ENCODE peak calls at places on chromosome 15, in four cellular contexts. One of them, this sample, is unnamed.

GRCh38 chr15:83365370-83365938 is 81.0 kb upstream of the BNC1 start:
- DNase-seq in sigmoid colon: no peak
- DNase-seq in ovary: peak; percentile 12
- DNase-seq in uterus: peak; percentile 16
- DNase-seq in this sample: no peak

GRCh38 chr15:90465140-90465929 is 64.4 kb upstream of the CRTC3 start:
- DNase-seq in ovary: no peak
- DNase-seq in sigmoid colon: no peak
- DNase-seq in uterus: no peak
- DNase-seq in this sample: no peak

GRCh38 chr15:40097968-40098476 is 10.7 kb downstream of the BMF start:
- DNase-seq in ovary: no peak
- DNase-seq in uterus: peak; percentile 47
- DNase-seq in sigmoid colon: peak; percentile 77
- DNase-seq in this sample: peak; percentile 67

GRCh38 chr15:64452988-64453688 is 7.2 kb upstream of the ZNF609 start:
- DNase-seq in sigmoid colon: peak; percentile 83
- DNase-seq in uterus: peak; percentile 23
- DNase-seq in ovary: peak; percentile 48
- DNase-seq in this sample: no peak

GRCh38 chr15:35443376-35443775 is 102.6 kb downstream of the DPH6 start:
- DNase-seq in sigmoid colon: no peak
- DNase-seq in ovary: no peak
- DNase-seq in uterus: no peak
- DNase-seq in this sample: no peak

GRCh38 chr15:31267161-31268107 is 59.2 kb upstream of the KLF13 start:
- DNase-seq in ovary: no peak
- DNase-seq in uterus: no peak
- DNase-seq in sigmoid colon: peak; percentile 58
- DNase-seq in this sample: no peak

GRCh38 chr15:41981373-41982132 is 9.2 kb upstream of the EHD4 start:
- DNase-seq in uterus: no peak
- DNase-seq in sigmoid colon: peak; percentile 35
- DNase-seq in ovary: no peak
- DNase-seq in this sample: no peak

GRCh38 chr15:64246364-64247189 is 83.8 kb upstream of the PPIB start:
- DNase-seq in sigmoid colon: no peak
- DNase-seq in uterus: peak; percentile 29
- DNase-seq in ovary: no peak
- DNase-seq in this sample: no peak

GRCh38 chr15:88476635-88477038 is 9.1 kb downstream of the MRPS11 start:
- DNase-seq in ovary: peak; percentile 41
- DNase-seq in sigmoid colon: no peak
- DNase-seq in uterus: peak; percentile 46
- DNase-seq in this sample: no peak

GRCh38 chr15:70584838-70585706 is 178.3 kb downstream of the UACA start:
- DNase-seq in sigmoid colon: no peak
- DNase-seq in uterus: no peak
- DNase-seq in ovary: no peak
- DNase-seq in this sample: no peak

GRCh38 chr15:90160781-90161727 is 40.1 kb upstream of the SEMA4B start:
- DNase-seq in uterus: no peak
- DNase-seq in ovary: no peak
- DNase-seq in sigmoid colon: no peak
- DNase-seq in this sample: no peak

GRCh38 chr15:92907229-92907628 is 7.1 kb downstream of the CHD2 start:
- DNase-seq in sigmoid colon: no peak
- DNase-seq in uterus: no peak
- DNase-seq in ovary: no peak
- DNase-seq in this sample: no peak

GRCh38 chr15:92570391-92570790 is 85.2 kb downstream of the FAM174B start:
- DNase-seq in ovary: no peak
- DNase-seq in sigmoid colon: no peak
- DNase-seq in uterus: no peak
- DNase-seq in this sample: no peak

GRCh38 chr15:81284256-81285031 is 39.5 kb downstream of the STARD5 start:
- DNase-seq in uterus: no peak
- DNase-seq in ovary: no peak
- DNase-seq in sigmoid colon: no peak
- DNase-seq in this sample: no peak

GRCh38 chr15:80061581-80061980 is 2.1 kb downstream of the ZFAND6 start:
- DNase-seq in uterus: no peak
- DNase-seq in sigmoid colon: no peak
- DNase-seq in ovary: no peak
- DNase-seq in this sample: no peak

GRCh38 chr15:78996876-78997275 is 52.0 kb upstream of the CTSH start:
- DNase-seq in ovary: no peak
- DNase-seq in uterus: no peak
- DNase-seq in sigmoid colon: no peak
- DNase-seq in this sample: no peak

GRCh38 chr15:80695099-80695910 is at the start of gene ABHD17C:
- DNase-seq in ovary: peak; percentile 41
- DNase-seq in uterus: peak; percentile 26
- DNase-seq in sigmoid colon: peak; percentile 72
- DNase-seq in this sample: peak; percentile 25

GRCh38 chr15:76162784-76163428 is 103.1 kb downstream of the TMEM266 start:
- DNase-seq in sigmoid colon: no peak
- DNase-seq in ovary: no peak
- DNase-seq in uterus: no peak
- DNase-seq in this sample: no peak

GRCh38 chr15:35289029-35289617 is 204.0 kb upstream of the NANOGP8 start:
- DNase-seq in uterus: peak; percentile 28
- DNase-seq in ovary: no peak
- DNase-seq in sigmoid colon: no peak
- DNase-seq in this sample: no peak

GRCh38 chr15:68658641-68659358 is 80.0 kb downstream of the CORO2B start:
- DNase-seq in sigmoid colon: peak; percentile 19
- DNase-seq in uterus: no peak
- DNase-seq in ovary: no peak
- DNase-seq in this sample: no peak

GRCh38 chr15:57427367-57427821 is 51.1 kb downstream of the CGNL1 start:
- DNase-seq in ovary: no peak
- DNase-seq in sigmoid colon: no peak
- DNase-seq in uterus: no peak
- DNase-seq in this sample: peak; percentile 32

GRCh38 chr15:76058714-76059319 is 968 bp upstream of the TMEM266 start:
- DNase-seq in sigmoid colon: no peak
- DNase-seq in uterus: no peak
- DNase-seq in ovary: no peak
- DNase-seq in this sample: no peak

GRCh38 chr15:35673093-35673573 is 127.2 kb upstream of the DPH6 start:
- DNase-seq in sigmoid colon: no peak
- DNase-seq in ovary: no peak
- DNase-seq in uterus: no peak
- DNase-seq in this sample: no peak

GRCh38 chr15:83285284-83285978 is 967 bp upstream of the BNC1 start:
- DNase-seq in ovary: no peak
- DNase-seq in sigmoid colon: no peak
- DNase-seq in uterus: no peak
- DNase-seq in this sample: no peak

DNA sequence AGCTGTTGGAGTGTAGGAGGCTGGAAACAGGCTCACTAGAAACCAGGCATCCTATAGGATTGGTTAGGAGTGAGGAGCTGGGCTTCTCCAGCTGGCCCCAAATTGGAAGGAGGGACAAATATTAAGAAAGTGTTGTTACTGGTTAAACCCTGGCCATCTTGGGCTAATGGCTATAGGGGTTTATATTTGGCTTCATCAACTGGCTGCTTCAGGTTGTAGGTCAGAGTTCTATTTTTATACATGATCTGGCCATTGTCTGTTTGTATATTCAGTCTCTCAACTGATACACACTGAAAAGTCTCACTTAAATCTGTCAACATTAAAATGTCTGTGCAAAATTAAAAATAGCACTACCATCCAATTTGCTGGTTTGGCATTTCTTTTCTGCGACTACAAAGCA is 70.2 kb upstream of the ARRDC4 start:
- DNase-seq in uterus: no peak
- DNase-seq in ovary: no peak
- DNase-seq in sigmoid colon: no peak
- DNase-seq in this sample: no peak
- H3K4me3 ChIP-seq in uterus: no peak overlapping the region
- H3K4me3 ChIP-seq in ovary: no peak overlapping the region
- H3K4me3 ChIP-seq in sigmoid colon: no peak overlapping the region
- H3K4me3 ChIP-seq in this sample: no peak overlapping the region

DNA sequence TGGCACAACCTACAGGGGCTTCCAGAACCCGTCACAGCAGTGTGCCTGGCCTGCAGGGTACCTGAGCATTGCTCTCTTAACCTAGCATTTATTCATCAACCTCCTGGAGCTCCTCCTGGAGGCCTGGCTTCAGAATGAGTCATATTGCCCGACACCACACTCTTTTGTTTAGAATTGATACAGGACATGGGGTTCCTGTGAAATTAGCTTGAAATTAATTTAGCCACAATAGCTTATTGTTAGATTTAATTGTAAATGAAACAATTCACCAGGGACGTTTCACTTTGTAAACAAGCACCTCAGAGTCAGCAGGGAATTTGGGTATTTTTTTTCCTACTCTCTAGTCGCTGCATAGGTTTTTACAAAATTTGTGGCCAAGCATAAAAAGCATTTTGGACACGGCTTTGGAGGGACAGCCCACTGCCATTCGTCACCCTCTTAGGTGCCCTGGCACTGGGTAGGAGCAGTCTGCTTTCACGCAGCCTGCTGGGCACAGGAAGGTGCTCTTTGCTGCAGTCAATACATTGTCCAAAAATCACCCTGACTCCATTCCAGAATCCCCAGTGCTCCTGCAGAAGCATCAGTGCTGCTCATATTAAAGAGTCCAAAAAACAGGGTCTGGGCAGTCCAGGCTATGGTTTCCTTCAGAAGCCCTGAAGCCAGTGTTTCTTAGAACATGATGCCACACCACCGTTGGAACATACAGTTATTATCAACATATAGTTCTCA is 60.8 kb upstream of the MEF2A start:
- DNase-seq in uterus: no peak
- DNase-seq in sigmoid colon: no peak
- DNase-seq in ovary: no peak
- DNase-seq in this sample: no peak
- TF ChIP-seq POLR2A in uterus: no peak
- TF ChIP-seq POLR2A in sigmoid colon: no peak
- TF ChIP-seq POLR2A in ovary: no peak
- TF ChIP-seq POLR2A in this sample: no peak

GRCh38 chr15:84599906-84600305 is 903 bp upstream of the ZSCAN2 start:
- DNase-seq in sigmoid colon: peak; percentile 66
- DNase-seq in ovary: no peak
- DNase-seq in uterus: peak; percentile 21
- DNase-seq in this sample: no peak
- H3K4me3 ChIP-seq in sigmoid colon: peak overlapping the region; percentile 91
- H3K4me3 ChIP-seq in ovary: no peak overlapping the region
- H3K4me3 ChIP-seq in uterus: peak overlapping the region; percentile 75
- H3K4me3 ChIP-seq in this sample: peak overlapping the region; percentile 95

GRCh38 chr15:48781481-48782081 is 29.3 kb downstream of the CEP152 start:
- DNase-seq in uterus: no peak
- DNase-seq in sigmoid colon: no peak
- DNase-seq in ovary: no peak
- DNase-seq in this sample: no peak

GRCh38 chr15:48785195-48785594 is 25.7 kb downstream of the CEP152 start:
- DNase-seq in ovary: peak; percentile 29
- DNase-seq in uterus: no peak
- DNase-seq in sigmoid colon: no peak
- DNase-seq in this sample: no peak

GRCh38 chr15:48782911-48783310 is 28.0 kb downstream of the CEP152 start:
- DNase-seq in uterus: no peak
- DNase-seq in sigmoid colon: no peak
- DNase-seq in ovary: no peak
- DNase-seq in this sample: no peak

GRCh38 chr15:48785712-48786111 is 25.2 kb downstream of the CEP152 start:
- DNase-seq in ovary: no peak
- DNase-seq in uterus: no peak
- DNase-seq in sigmoid colon: no peak
- DNase-seq in this sample: no peak

DNA sequence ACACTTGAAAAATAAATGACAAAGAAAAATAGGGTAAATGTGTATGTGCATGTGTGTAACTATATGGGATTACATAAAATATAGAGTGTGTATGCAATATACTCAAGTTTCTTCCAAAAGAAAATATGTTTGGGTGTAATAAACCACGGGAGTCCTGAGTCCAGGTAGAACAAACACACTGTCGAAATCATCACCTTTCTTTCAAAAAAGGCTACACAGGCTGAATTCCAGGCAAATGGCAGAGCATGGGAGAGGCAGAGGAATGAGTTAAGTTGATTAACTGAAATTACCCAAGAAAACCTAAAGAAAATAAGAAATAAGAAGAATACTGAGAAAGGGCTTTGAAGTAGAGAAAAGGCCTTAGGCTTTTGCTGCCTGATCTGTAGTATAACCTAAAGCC is 26.1 kb downstream of the CEP152 start:
- DNase-seq in sigmoid colon: no peak
- DNase-seq in ovary: no peak
- DNase-seq in uterus: no peak
- DNase-seq in this sample: no peak
- TF ChIP-seq POLR2A in sigmoid colon: no peak
- TF ChIP-seq POLR2A in ovary: no peak
- TF ChIP-seq POLR2A in uterus: no peak
- TF ChIP-seq POLR2A in this sample: no peak